ENCODE peak calls at places on chromosome 3, in seven cellular contexts. B is stomach, F is suprapubic skin, G is A549, M is K562, J is transverse colon, C is SK-N-SH. U is an unnamed sample.
A peak's percentile ranks its signal among the peaks of the same experiment; 100 is the strongest.

GRCh38 chr3:168272343-168272984 is 176.7 kb upstream of the GOLIM4 start:
- DNase-seq in B (no peak), F (no peak), G (no peak), M (no peak), J (no peak), C (no peak), U (no peak)

GRCh38 chr3:40200754-40201316 is 108.7 kb upstream of the EIF1B start:
- DNase-seq in B (no peak), F (no peak), G (no peak), M (no peak), J (no peak), C (no peak), U (no peak)

GRCh38 chr3:141498592-141499223 is 11.9 kb downstream of the RASA2 start:
- DNase-seq in B (peak; percentile 62), F (no peak), G (no peak), M (no peak), J (peak; percentile 68), C (no peak), U (no peak)

GRCh38 chr3:116267139-116267538 is 178.1 kb downstream of the LSAMP start:
- DNase-seq in B (no peak), F (no peak), G (no peak), M (no peak), J (no peak), C (no peak), U (no peak)

GRCh38 chr3:27639271-27639670 is 82.9 kb downstream of the EOMES start:
- DNase-seq in B (no peak), F (no peak), G (no peak), M (no peak), J (no peak), C (no peak), U (no peak)

GRCh38 chr3:184381261-184382224 is 1.7 kb downstream of the CHRD start:
- DNase-seq in B (no peak), F (no peak), G (no peak), M (peak; percentile 25), J (no peak), C (peak; percentile 57), U (no peak)

GRCh38 chr3:71416868-71417267 is 166.7 kb downstream of the FOXP1 start:
- DNase-seq in B (no peak), F (no peak), G (peak; percentile 42), M (peak; percentile 31), J (no peak), C (no peak), U (no peak)

GRCh38 chr3:43105224-43105596 is 669 bp downstream of the POMGNT2 start:
- DNase-seq in B (no peak), F (no peak), G (no peak), M (no peak), J (no peak), C (no peak), U (no peak)

GRCh38 chr3:134754768-134755559 is 40.1 kb upstream of the EPHB1 start:
- DNase-seq in B (peak; percentile 35), F (no peak), G (peak; percentile 19), M (peak; percentile 54), J (peak; percentile 11), C (peak; percentile 48), U (no peak)

GRCh38 chr3:115836944-115837343 is 213.6 kb downstream of the GAP43 start:
- DNase-seq in B (no peak), F (no peak), G (peak; percentile 24), M (peak; percentile 7), J (no peak), C (peak; percentile 16), U (no peak)

GRCh38 chr3:171162986-171163723 is 136.6 kb upstream of the SLC2A2 start:
- DNase-seq in B (no peak), F (no peak), G (peak; percentile 17), M (peak; percentile 32), J (no peak), C (no peak), U (no peak)

GRCh38 chr3:122514123-122515019 is at the start of gene KPNA1:
- DNase-seq in B (peak; percentile 87), F (peak; percentile 93), G (peak; percentile 90), M (peak; percentile 83), J (peak; percentile 88), C (peak; percentile 96), U (peak; percentile 81)

GRCh38 chr3:32818431-32819085 is 761 bp downstream of the TRIM71 start:
- DNase-seq in B (no peak), F (peak; percentile 48), G (no peak), M (no peak), J (no peak), C (peak; percentile 44), U (no peak)

GRCh38 chr3:32815812-32816438 is 1.9 kb upstream of the TRIM71 start:
- DNase-seq in B (no peak), F (peak; percentile 54), G (no peak), M (no peak), J (no peak), C (no peak), U (no peak)

GRCh38 chr3:32817195-32817560 is 619 bp upstream of the TRIM71 start:
- DNase-seq in B (no peak), F (peak; percentile 53), G (no peak), M (no peak), J (no peak), C (no peak), U (no peak)

GRCh38 chr3:32817561-32818430 is at the start of gene TRIM71:
- DNase-seq in B (no peak), F (peak; percentile 72), G (peak; percentile 33), M (no peak), J (no peak), C (peak; percentile 61), U (no peak)

GRCh38 chr3:32816439-32817194 is 1.2 kb upstream of the TRIM71 start:
- DNase-seq in B (no peak), F (peak; percentile 74), G (peak; percentile 24), M (no peak), J (no peak), C (peak; percentile 76), U (no peak)
- TF ChIP-seq EP300 in B (no peak), F (no peak), G (no peak), M (no peak), J (no peak), C (no peak), U (no peak)

GRCh38 chr3:46989146-46989810 is 9.8 kb downstream of the NBEAL2 start:
- DNase-seq in B (no peak), F (no peak), G (no peak), M (peak; percentile 82), J (no peak), C (no peak), U (no peak)

GRCh38 chr3:46986055-46986730 is 6.7 kb downstream of the NBEAL2 start:
- DNase-seq in B (no peak), F (no peak), G (no peak), M (no peak), J (peak; percentile 39), C (no peak), U (no peak)

GRCh38 chr3:46988616-46989015 is 9.2 kb downstream of the NBEAL2 start:
- DNase-seq in B (no peak), F (no peak), G (no peak), M (no peak), J (no peak), C (no peak), U (no peak)

GRCh38 chr3:46986782-46987484 is 7.5 kb downstream of the NBEAL2 start:
- DNase-seq in B (no peak), F (no peak), G (no peak), M (peak; percentile 79), J (no peak), C (no peak), U (no peak)

DNA sequence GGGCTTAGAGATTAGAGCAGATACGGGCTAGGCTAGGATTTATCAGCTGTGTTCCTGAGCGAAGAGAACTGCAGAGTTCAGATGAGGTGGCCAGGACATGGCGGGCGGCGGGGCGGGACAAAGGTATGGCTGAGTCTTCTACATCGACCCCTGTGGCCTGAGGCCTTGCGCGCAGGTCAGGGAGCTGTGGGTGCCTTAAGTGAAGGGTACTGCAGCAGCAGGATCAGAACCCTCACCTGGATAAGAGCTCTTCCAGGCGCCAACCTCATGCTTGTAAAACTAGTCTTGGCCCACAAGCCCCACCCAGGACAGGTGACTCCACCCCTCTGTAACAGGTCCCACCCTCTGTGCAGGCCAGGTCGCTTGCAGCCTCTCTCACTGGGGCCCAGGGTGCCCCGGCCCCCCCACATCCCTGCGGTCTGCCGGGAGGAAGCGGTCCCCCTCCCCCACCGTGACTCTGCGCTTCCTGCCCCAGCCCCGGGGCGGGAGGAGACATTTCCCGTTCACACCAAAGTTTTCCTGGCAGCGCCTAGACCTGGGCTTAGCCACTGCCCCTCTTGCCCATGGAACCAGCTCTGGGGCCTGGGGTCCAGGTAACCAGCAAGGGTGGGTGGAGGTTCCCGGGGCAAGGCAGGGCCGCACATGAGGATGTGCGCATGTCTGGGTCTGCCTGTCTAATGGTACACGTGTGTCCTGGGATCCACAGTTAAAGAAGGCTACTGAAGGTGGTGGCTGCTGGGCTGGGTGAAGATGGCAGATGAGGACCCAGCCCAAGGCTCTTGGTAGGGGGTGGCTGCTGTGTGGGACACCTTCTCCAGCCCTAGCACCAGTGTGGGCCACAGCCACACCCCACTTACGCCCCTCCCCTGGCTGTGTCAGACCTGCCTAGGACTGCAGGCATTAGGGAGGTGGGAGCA is 8.3 kb downstream of the NBEAL2 start:
- DNase-seq in B (peak; percentile 78), F (no peak), G (peak; percentile 30), M (peak; percentile 98), J (peak; percentile 87), C (no peak), U (no peak)
- H3K4me3 ChIP-seq in B (peak overlapping the region; percentile 12), F (peak overlapping the region; percentile 15), G (no peak overlapping the region), M (peak overlapping the region; percentile 46), J (no peak overlapping the region), C (no peak overlapping the region), U (no peak overlapping the region)

DNA sequence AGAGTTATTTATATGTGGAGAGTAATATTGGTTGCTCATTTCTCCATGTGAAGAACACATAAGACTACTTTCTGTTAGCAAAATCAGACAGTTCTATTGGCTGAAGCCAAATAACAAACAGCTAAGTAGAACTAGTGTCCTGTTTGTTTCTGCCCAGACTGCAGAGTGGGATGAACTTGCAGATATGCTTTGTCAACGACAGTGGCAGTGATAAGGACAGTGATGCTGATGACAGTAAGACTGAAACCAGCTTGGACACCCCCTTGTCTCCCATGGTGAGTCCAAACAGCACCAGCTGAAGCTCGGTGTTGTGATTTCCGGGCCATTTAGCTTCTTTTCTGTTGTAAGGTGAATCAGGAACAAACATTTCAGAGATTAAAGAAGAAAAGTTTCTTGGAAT is 102.6 kb upstream of the IL12A start:
- DNase-seq in B (no peak), F (no peak), G (no peak), M (no peak), J (no peak), C (no peak), U (no peak)
- TF ChIP-seq CTCF in B (no peak), F (no peak), G (no peak), M (no peak), J (no peak), C (no peak), U (no peak)

GRCh38 chr3:187832202-187832601 is 86.9 kb upstream of the BCL6 start:
- DNase-seq in B (no peak), F (no peak), G (no peak), M (no peak), J (no peak), C (no peak), U (no peak)

GRCh38 chr3:187830181-187830580 is 84.9 kb upstream of the BCL6 start:
- DNase-seq in B (no peak), F (no peak), G (no peak), M (no peak), J (no peak), C (no peak), U (no peak)

GRCh38 chr3:187827723-187828122 is 82.5 kb upstream of the BCL6 start:
- DNase-seq in B (no peak), F (no peak), G (no peak), M (no peak), J (no peak), C (no peak), U (no peak)

GRCh38 chr3:187831125-187832051 is 86.1 kb upstream of the BCL6 start:
- DNase-seq in B (no peak), F (no peak), G (no peak), M (no peak), J (no peak), C (no peak), U (no peak)

GRCh38 chr3:187828571-187829452 is 83.5 kb upstream of the BCL6 start:
- DNase-seq in B (no peak), F (no peak), G (no peak), M (no peak), J (no peak), C (no peak), U (no peak)
- TF ChIP-seq EP300 in B (no peak), F (no peak), G (no peak), M (no peak), J (no peak), C (no peak), U (no peak)